ENCODE peak calls at places on chromosomes 4 and X, in five cellular contexts. E, G, K, L and D are unnamed samples. For H3K4me1, the result is how much of the 10 kb centered on the place peaks cover.

GRCh38 chr4:142231787-142232186 is 595.4 kb downstream of the IL15 start:
- DNase-seq in L (no peak), G (no peak), K (no peak), E (no peak), D (no peak)

GRCh38 chr4:9904976-9905587 is 116.2 kb downstream of the SLC2A9 start:
- DNase-seq in K (no peak), G (no peak), L (no peak), E (no peak), D (no peak)

GRCh38 chrX:54745676-54746075 is 52.4 kb downstream of the ITIH6 start:
- DNase-seq in K (no peak), L (no peak), E (no peak), G (no peak), D (no peak)

GRCh38 chr4:107708225-107708624 is 11.8 kb downstream of the PAPSS1 start:
- DNase-seq in E (no peak), K (no peak), L (no peak), G (no peak), D (no peak)

GRCh38 chrX:1870421-1870820 is 255.6 kb downstream of the ASMT start:
- DNase-seq in K (no peak), L (no peak), E (no peak), G (no peak), D (no peak)

GRCh38 chrX:137573356-137574101 is 7.6 kb downstream of the ZIC3 start:
- DNase-seq in L (no peak), G (no peak), K (no peak), E (peak), D (no peak)

GRCh38 chr4:154399259-154399974 is 92.2 kb downstream of the DCHS2 start:
- DNase-seq in L (peak), E (no peak), K (no peak), G (no peak), D (no peak)

GRCh38 chr4:188658958-188659522 is 519.8 kb downstream of the TRIML1 start:
- DNase-seq in G (no peak), L (no peak), K (no peak), E (peak), D (no peak)

GRCh38 chr4:137819964-137820383 is 287.7 kb upstream of the PCDH18 start:
- DNase-seq in E (peak), K (no peak), G (no peak), L (peak), D (no peak)

GRCh38 chr4:173489514-173489913 is 40.5 kb downstream of the HAND2 start:
- DNase-seq in L (no peak), E (no peak), K (no peak), G (no peak), D (no peak)

GRCh38 chrX:151082077-151082948 is 94.1 kb upstream of the GPR50 start:
- DNase-seq in L (peak), K (peak), G (peak), E (peak), D (peak)

GRCh38 chr4:121192013-121192412 is 27.9 kb upstream of the TNIP3 start:
- DNase-seq in L (no peak), G (no peak), K (no peak), E (no peak), D (no peak)

GRCh38 chrX:120677017-120677652 is 47.3 kb upstream of the C1GALT1C1 start:
- DNase-seq in L (no peak), K (no peak), G (no peak), E (no peak), D (no peak)

GRCh38 chr4:38782452-38783108 is at the start of gene TLR10:
- DNase-seq in G (no peak), K (no peak), E (peak), L (peak), D (no peak)

GRCh38 chrX:102959471-102959870 is 22.4 kb downstream of the RAB40AL start:
- DNase-seq in L (no peak), K (no peak), G (no peak), E (no peak), D (no peak)

GRCh38 chrX:19990225-19990518 is 689 bp downstream of the BCLAF3 start:
- DNase-seq in K (no peak), E (no peak), G (no peak), L (peak), D (no peak)

GRCh38 chrX:75522565-75523411 is at the start of gene ZDHHC15:
- DNase-seq in G (no peak), K (peak), E (peak), L (no peak), D (peak)

GRCh38 chr4:25879091-25879584 is 16.4 kb upstream of the SEL1L3 start:
- DNase-seq in L (no peak), K (no peak), E (no peak), G (no peak), D (no peak)

GRCh38 chr4:25881187-25881586 is 18.4 kb upstream of the SEL1L3 start:
- DNase-seq in G (no peak), K (no peak), L (no peak), E (no peak), D (no peak)

GRCh38 chr4:25879587-25879986 is 16.8 kb upstream of the SEL1L3 start:
- DNase-seq in K (no peak), E (no peak), L (no peak), G (no peak), D (no peak)

GRCh38 chr4:25879991-25880641 is 17.3 kb upstream of the SEL1L3 start:
- DNase-seq in E (no peak), K (no peak), L (no peak), G (no peak), D (no peak)

DNA sequence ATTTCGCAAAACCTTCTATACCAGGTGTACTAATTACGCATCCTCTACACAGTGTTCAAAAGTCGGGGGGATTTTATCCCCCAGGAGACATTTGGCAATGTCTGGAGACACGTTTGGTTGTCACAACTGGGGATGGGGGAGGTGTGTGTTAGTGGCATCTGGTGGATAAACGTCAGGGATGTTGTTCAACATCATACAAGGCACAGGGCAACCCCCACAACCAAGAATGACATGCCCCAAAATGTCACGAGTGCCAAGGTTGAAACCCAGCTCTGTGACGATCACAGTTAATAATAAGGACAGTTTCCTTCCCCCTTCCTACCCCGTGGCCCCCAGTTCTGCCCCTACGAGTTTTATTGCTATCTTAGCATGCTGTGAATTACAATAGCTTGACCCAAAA is 15.9 kb upstream of the SEL1L3 start:
- DNase-seq in E (no peak), L (no peak), G (no peak), K (no peak), D (no peak)
- H3K4me1 ChIP-seq in E (under half), L (under half), G (under half), K (under half), D (under half)

GRCh38 chr4:3769642-3770184 is 3.5 kb downstream of the ADRA2C start:
- DNase-seq in G (no peak), E (no peak), K (no peak), L (no peak), D (no peak)

GRCh38 chr4:3766791-3767561 is 791 bp downstream of the ADRA2C start:
- DNase-seq in K (no peak), G (no peak), L (no peak), E (peak), D (no peak)

GRCh38 chr4:3768842-3769641 is 2.9 kb downstream of the ADRA2C start:
- DNase-seq in E (no peak), L (no peak), K (no peak), G (no peak), D (no peak)

GRCh38 chr4:3766207-3766790 is at the start of gene ADRA2C:
- DNase-seq in K (no peak), L (peak), G (no peak), E (peak), D (no peak)

GRCh38 chr4:3767569-3768288 is 1.5 kb downstream of the ADRA2C start:
- DNase-seq in L (no peak), K (no peak), G (no peak), E (peak), D (no peak)
- TF ChIP-seq CTCF in L (no peak), K (no peak), G (no peak), E (peak), D (no peak)

DNA sequence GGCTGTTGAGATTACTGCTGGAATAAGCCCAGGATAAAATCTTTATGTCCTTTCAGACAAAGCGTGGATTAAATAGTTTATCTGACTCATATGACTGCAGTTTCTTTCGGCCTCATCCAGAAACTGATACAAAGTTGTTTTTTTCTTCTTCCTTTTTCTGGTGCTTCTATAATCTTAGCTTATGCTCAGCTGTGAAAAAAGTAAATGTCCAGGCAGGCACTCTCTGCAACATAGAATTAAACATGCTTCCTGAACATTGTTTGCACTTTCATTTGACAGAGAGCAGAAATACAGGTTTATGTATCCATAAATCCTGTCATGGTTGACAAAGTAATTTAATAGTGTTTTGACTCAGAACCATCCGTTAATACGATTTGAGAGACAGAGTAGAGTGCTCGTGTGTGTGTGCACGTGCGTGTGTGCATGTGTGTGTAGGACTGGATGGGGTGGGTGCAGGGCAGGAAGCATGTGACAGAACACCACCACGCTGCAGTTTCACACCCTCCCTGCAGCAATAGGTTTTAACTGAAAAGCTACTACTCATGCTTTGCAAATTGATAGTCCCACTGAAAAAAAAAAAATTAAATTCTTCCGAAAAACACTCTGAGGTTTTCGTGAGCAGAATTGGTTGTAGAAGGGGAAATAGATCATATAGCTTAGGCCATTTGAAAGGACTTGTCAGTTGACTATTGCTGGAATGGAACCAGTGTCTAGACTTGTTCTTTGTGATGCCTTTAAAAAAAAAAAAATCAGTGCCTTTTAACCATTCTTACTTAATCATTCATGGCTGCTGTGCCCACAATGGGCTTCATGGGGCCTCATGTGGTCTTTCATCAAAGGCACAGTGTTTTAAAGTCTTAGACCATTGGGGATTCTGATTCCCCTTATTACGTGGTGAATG is 139.0 kb downstream of the AFF1 start:
- DNase-seq in E (no peak), L (no peak), K (no peak), G (no peak), D (peak)
- H3K4me1 ChIP-seq in E (under half), L (under half), K (under half), G (under half), D (under half)

GRCh38 chr4:86891785-86892638 is at the start of gene C4orf36:
- DNase-seq in K (peak), G (peak), E (peak), L (peak), D (no peak)
- TF ChIP-seq CTCF in K (no peak), G (no peak), E (no peak), L (no peak), D (no peak)

GRCh38 chr4:53921856-53922255 is 142.5 kb downstream of the CHIC2 start:
- DNase-seq in G (no peak), K (no peak), E (no peak), L (no peak), D (no peak)

GRCh38 chr4:53920883-53921282 is 143.5 kb downstream of the CHIC2 start:
- DNase-seq in E (no peak), K (no peak), G (no peak), L (no peak), D (no peak)

GRCh38 chr4:53917719-53918118 is 146.7 kb downstream of the CHIC2 start:
- DNase-seq in L (no peak), G (no peak), K (no peak), E (no peak), D (no peak)

GRCh38 chr4:53920116-53920515 is 144.3 kb downstream of the CHIC2 start:
- DNase-seq in G (no peak), K (no peak), E (peak), L (no peak), D (no peak)

GRCh38 chr4:53919605-53920004 is 144.8 kb downstream of the CHIC2 start:
- DNase-seq in G (no peak), K (no peak), L (no peak), E (no peak), D (no peak)
- H3K4me1 ChIP-seq in G (under half), K (under half), L (under half), E (under half), D (under half)

GRCh38 chrX:70998402-70999027 is 67.6 kb upstream of the SLC7A3 start:
- DNase-seq in K (peak), E (peak), L (no peak), G (peak), D (peak)
- TF ChIP-seq CTCF in K (peak), E (peak), L (peak), G (no peak), D (no peak)